ENCODE peak calls at places on chromosome 9, in four cellular contexts. P is kidney glomerular epithelial cell; U is activated CD4-positive, alpha-beta T cell treated with anti-CD3 and anti-CD28 coated beads, Interleukin-2, amount 10 ng/mL, durations not matched to agents 7 days and 5 days; F is pancreas. J is an unnamed sample.

GRCh38 chr9:38154501-38155421 is 85.7 kb upstream of the SHB start:
- DNase-seq in P (peak; percentile 46), U (no peak), F (no peak), J (no peak)

GRCh38 chr9:90449213-90449925 is 193.3 kb downstream of the DIRAS2 start:
- DNase-seq in P (no peak), U (no peak), F (no peak), J (no peak)

GRCh38 chr9:5630038-5630507 is 1.2 kb downstream of the RIC1 start:
- DNase-seq in P (peak; percentile 48), U (no peak), F (no peak), J (peak; percentile 61)

GRCh38 chr9:91465420-91465819 is 41.8 kb upstream of the NFIL3 start:
- DNase-seq in P (no peak), U (no peak), F (no peak), J (peak; percentile 43)

GRCh38 chr9:113184509-113184908 is 33.7 kb downstream of the SLC31A2 start:
- DNase-seq in P (no peak), U (no peak), F (no peak), J (peak; percentile 29)

GRCh38 chr9:73265876-73266275 is 114.2 kb downstream of the ANXA1 start:
- DNase-seq in P (no peak), U (no peak), F (no peak), J (no peak)

GRCh38 chr9:27377147-27377807 is 80.3 kb upstream of the EQTN start:
- DNase-seq in P (no peak), U (no peak), F (no peak), J (peak; percentile 14)

GRCh38 chr9:121698627-121699270 is 47.3 kb downstream of the DAB2IP start:
- DNase-seq in P (no peak), U (peak; percentile 11), F (peak; percentile 84), J (no peak)

GRCh38 chr9:114224247-114224610 is 68.9 kb downstream of the COL27A1 start:
- DNase-seq in P (no peak), U (no peak), F (no peak), J (peak; percentile 87)

GRCh38 chr9:36928210-36928609 is 105.9 kb downstream of the PAX5 start:
- DNase-seq in P (no peak), U (no peak), F (no peak), J (peak; percentile 19)

GRCh38 chr9:126684345-126684744 is 70.6 kb downstream of the LMX1B start:
- DNase-seq in P (no peak), U (no peak), F (no peak), J (no peak)

GRCh38 chr9:27194401-27195091 is 85.5 kb downstream of the TEK start:
- DNase-seq in P (peak; percentile 42), U (no peak), F (no peak), J (peak; percentile 93)

GRCh38 chr9:120368799-120369198 is 211.2 kb downstream of the CDK5RAP2 start:
- DNase-seq in P (no peak), U (no peak), F (no peak), J (no peak)

GRCh38 chr9:137286980-137287383 is 9.5 kb downstream of the TOR4A start:
- DNase-seq in P (peak; percentile 11), U (peak; percentile 37), F (peak; percentile 91), J (peak; percentile 52)